ENCODE peak calls at places on chromosomes 2 and 18, in six cellular contexts. One of them, this sample, is unnamed.

GRCh38 chr2:143263045-143263625 is 133.9 kb downstream of the ARHGAP15 start:
- DNase-seq in neuronal stem cell: no peak
- DNase-seq in IMR-90: no peak
- DNase-seq in mesendoderm: peak
- DNase-seq in H9: peak
- DNase-seq in H1: no peak
- DNase-seq in this sample: no peak

GRCh38 chr2:227132986-227133385 is 31.0 kb downstream of the COL4A4 start:
- DNase-seq in neuronal stem cell: no peak
- DNase-seq in IMR-90: no peak
- DNase-seq in mesendoderm: no peak
- DNase-seq in H9: no peak
- DNase-seq in H1: no peak
- DNase-seq in this sample: no peak

GRCh38 chr2:37568565-37568964 is 102.9 kb downstream of the CDC42EP3 start:
- DNase-seq in neuronal stem cell: no peak
- DNase-seq in IMR-90: no peak
- DNase-seq in mesendoderm: no peak
- DNase-seq in H9: no peak
- DNase-seq in H1: no peak
- DNase-seq in this sample: no peak

GRCh38 chr18:59035591-59035990 is 104.1 kb upstream of the SEC11C start:
- DNase-seq in neuronal stem cell: no peak
- DNase-seq in IMR-90: no peak
- DNase-seq in mesendoderm: no peak
- DNase-seq in H9: no peak
- DNase-seq in H1: peak
- DNase-seq in this sample: no peak

GRCh38 chr2:128086244-128086643 is 4.8 kb upstream of the UGGT1 start:
- DNase-seq in neuronal stem cell: no peak
- DNase-seq in IMR-90: no peak
- DNase-seq in mesendoderm: no peak
- DNase-seq in H9: no peak
- DNase-seq in H1: no peak
- DNase-seq in this sample: no peak

GRCh38 chr2:175817200-175817599 is 184.9 kb downstream of the LNPK start:
- DNase-seq in neuronal stem cell: no peak
- DNase-seq in IMR-90: no peak
- DNase-seq in mesendoderm: no peak
- DNase-seq in H9: no peak
- DNase-seq in H1: no peak
- DNase-seq in this sample: no peak

GRCh38 chr18:52340466-52341378 is 725 bp downstream of the DCC start:
- DNase-seq in neuronal stem cell: no peak
- DNase-seq in IMR-90: no peak
- DNase-seq in mesendoderm: no peak
- DNase-seq in H9: no peak
- DNase-seq in H1: peak
- DNase-seq in this sample: no peak

GRCh38 chr2:157404363-157404762 is 39.5 kb downstream of the CYTIP start:
- DNase-seq in neuronal stem cell: no peak
- DNase-seq in IMR-90: no peak
- DNase-seq in mesendoderm: no peak
- DNase-seq in H9: no peak
- DNase-seq in H1: no peak
- DNase-seq in this sample: no peak

GRCh38 chr2:40797115-40797514 is 345.2 kb upstream of the SLC8A1 start:
- DNase-seq in neuronal stem cell: no peak
- DNase-seq in IMR-90: peak
- DNase-seq in mesendoderm: no peak
- DNase-seq in H9: no peak
- DNase-seq in H1: no peak
- DNase-seq in this sample: no peak

GRCh38 chr18:57980573-57981348 is 63.3 kb upstream of the NEDD4L start:
- DNase-seq in neuronal stem cell: no peak
- DNase-seq in IMR-90: no peak
- DNase-seq in mesendoderm: no peak
- DNase-seq in H9: no peak
- DNase-seq in H1: no peak
- DNase-seq in this sample: no peak

GRCh38 chr2:32772623-32773221 is 144.9 kb downstream of the TTC27 start:
- DNase-seq in neuronal stem cell: peak
- DNase-seq in IMR-90: peak
- DNase-seq in mesendoderm: peak
- DNase-seq in H9: peak
- DNase-seq in H1: peak
- DNase-seq in this sample: peak

GRCh38 chr2:238170386-238171071 is 11.8 kb downstream of the ERFE start:
- DNase-seq in neuronal stem cell: no peak
- DNase-seq in IMR-90: no peak
- DNase-seq in mesendoderm: no peak
- DNase-seq in H9: no peak
- DNase-seq in H1: no peak
- DNase-seq in this sample: peak

GRCh38 chr2:28251337-28251736 is 141.3 kb upstream of the FOSL2 start:
- DNase-seq in neuronal stem cell: no peak
- DNase-seq in IMR-90: no peak
- DNase-seq in mesendoderm: no peak
- DNase-seq in H9: no peak
- DNase-seq in H1: no peak
- DNase-seq in this sample: no peak

GRCh38 chr2:69652206-69652605 is 8.7 kb upstream of the AAK1 start:
- DNase-seq in neuronal stem cell: no peak
- DNase-seq in IMR-90: peak
- DNase-seq in mesendoderm: no peak
- DNase-seq in H9: no peak
- DNase-seq in H1: no peak
- DNase-seq in this sample: peak

GRCh38 chr18:11391636-11392035 is 217.8 kb upstream of the SLC35G4 start:
- DNase-seq in neuronal stem cell: no peak
- DNase-seq in IMR-90: peak
- DNase-seq in mesendoderm: no peak
- DNase-seq in H9: no peak
- DNase-seq in H1: no peak
- DNase-seq in this sample: no peak

GRCh38 chr18:60044290-60045006 is 144.7 kb downstream of the PMAIP1 start:
- DNase-seq in neuronal stem cell: no peak
- DNase-seq in IMR-90: peak
- DNase-seq in mesendoderm: no peak
- DNase-seq in H9: no peak
- DNase-seq in H1: no peak
- DNase-seq in this sample: no peak

GRCh38 chr2:173028141-173028540 is 47.5 kb upstream of the MAP3K20 start:
- DNase-seq in neuronal stem cell: no peak
- DNase-seq in IMR-90: no peak
- DNase-seq in mesendoderm: no peak
- DNase-seq in H9: no peak
- DNase-seq in H1: no peak
- DNase-seq in this sample: peak

GRCh38 chr2:54206596-54206995 is 49.4 kb downstream of the TSPYL6 start:
- DNase-seq in neuronal stem cell: no peak
- DNase-seq in IMR-90: peak
- DNase-seq in mesendoderm: peak
- DNase-seq in H9: no peak
- DNase-seq in H1: no peak
- DNase-seq in this sample: peak

GRCh38 chr2:6576312-6576711 is 289.4 kb downstream of the CMPK2 start:
- DNase-seq in neuronal stem cell: no peak
- DNase-seq in IMR-90: peak
- DNase-seq in mesendoderm: no peak
- DNase-seq in H9: no peak
- DNase-seq in H1: no peak
- DNase-seq in this sample: peak

GRCh38 chr18:58605027-58606020 is 23.6 kb downstream of the ALPK2 start:
- DNase-seq in neuronal stem cell: no peak
- DNase-seq in IMR-90: peak
- DNase-seq in mesendoderm: no peak
- DNase-seq in H9: no peak
- DNase-seq in H1: no peak
- DNase-seq in this sample: peak

GRCh38 chr18:21444465-21445023 is 156.0 kb downstream of the ESCO1 start:
- DNase-seq in neuronal stem cell: peak
- DNase-seq in IMR-90: peak
- DNase-seq in mesendoderm: peak
- DNase-seq in H9: peak
- DNase-seq in H1: no peak
- DNase-seq in this sample: peak

GRCh38 chr2:57796527-57796926 is 250.1 kb upstream of the VRK2 start:
- DNase-seq in neuronal stem cell: peak
- DNase-seq in IMR-90: no peak
- DNase-seq in mesendoderm: peak
- DNase-seq in H9: no peak
- DNase-seq in H1: no peak
- DNase-seq in this sample: no peak

GRCh38 chr18:49747876-49748275 is 65.5 kb downstream of the ACAA2 start:
- DNase-seq in neuronal stem cell: no peak
- DNase-seq in IMR-90: no peak
- DNase-seq in mesendoderm: peak
- DNase-seq in H9: no peak
- DNase-seq in H1: no peak
- DNase-seq in this sample: peak

GRCh38 chr2:99406137-99406536 is 68.9 kb downstream of the EIF5B start:
- DNase-seq in neuronal stem cell: no peak
- DNase-seq in IMR-90: no peak
- DNase-seq in mesendoderm: no peak
- DNase-seq in H9: no peak
- DNase-seq in H1: no peak
- DNase-seq in this sample: no peak

GRCh38 chr2:120729410-120730052 is 6.1 kb upstream of the GLI2 start:
- DNase-seq in neuronal stem cell: no peak
- DNase-seq in IMR-90: peak
- DNase-seq in mesendoderm: peak
- DNase-seq in H9: peak
- DNase-seq in H1: no peak
- DNase-seq in this sample: peak

DNA sequence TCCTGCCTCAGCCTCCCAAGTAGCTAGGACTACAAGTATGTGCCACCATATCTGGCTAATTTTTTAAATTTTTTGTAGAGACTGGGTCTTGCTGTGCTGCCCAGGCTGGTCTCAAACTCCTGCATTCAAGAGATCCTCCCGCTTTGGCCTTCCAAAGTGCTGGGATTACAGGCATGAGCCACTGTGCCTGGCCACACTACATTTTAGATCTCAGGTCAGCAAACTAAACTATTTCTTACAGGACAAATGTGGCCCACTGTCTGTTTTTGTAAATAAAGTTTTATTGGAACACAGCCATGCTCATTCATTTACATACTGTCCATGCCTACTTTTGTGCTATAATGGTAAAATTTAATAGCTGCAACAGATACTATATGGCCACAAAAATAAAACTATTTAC is 17.8 kb downstream of the INO80D start:
- DNase-seq in neuronal stem cell: no peak
- DNase-seq in IMR-90: no peak
- DNase-seq in mesendoderm: no peak
- DNase-seq in H9: no peak
- DNase-seq in H1: no peak
- DNase-seq in this sample: no peak
- H2BK15ac ChIP-seq in neuronal stem cell: no peak
- H2BK15ac ChIP-seq in IMR-90: no peak
- H2BK15ac ChIP-seq in mesendoderm: no peak
- H2BK15ac ChIP-seq in H9: no peak
- H2BK15ac ChIP-seq in H1: no peak
- H2BK15ac ChIP-seq in this sample: no peak

DNA sequence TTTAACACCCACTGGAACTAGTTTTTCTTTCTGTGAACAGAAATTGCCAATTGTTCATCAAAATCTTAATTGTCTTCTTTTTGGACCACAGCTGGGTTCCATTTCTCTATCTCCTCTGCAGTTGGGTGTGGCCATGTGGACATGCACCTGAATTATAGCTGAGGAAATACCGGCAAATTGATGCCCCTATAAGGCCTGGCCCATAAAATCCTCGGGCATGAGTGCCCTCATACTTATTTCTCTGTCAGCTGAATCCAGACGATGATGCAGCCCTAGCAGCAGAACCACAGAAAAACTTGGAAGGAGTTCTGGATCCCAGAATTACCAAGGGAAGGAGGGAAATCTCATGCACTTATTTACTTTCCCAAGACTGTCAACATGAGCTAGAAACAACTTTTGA is 249.0 kb downstream of the CYRIA start:
- DNase-seq in neuronal stem cell: no peak
- DNase-seq in IMR-90: no peak
- DNase-seq in mesendoderm: no peak
- DNase-seq in H9: no peak
- DNase-seq in H1: no peak
- DNase-seq in this sample: no peak
- H2BK15ac ChIP-seq in neuronal stem cell: no peak
- H2BK15ac ChIP-seq in IMR-90: no peak
- H2BK15ac ChIP-seq in mesendoderm: no peak
- H2BK15ac ChIP-seq in H9: no peak
- H2BK15ac ChIP-seq in H1: no peak
- H2BK15ac ChIP-seq in this sample: no peak

GRCh38 chr18:76588591-76589303 is 93.7 kb upstream of the ZNF516 start:
- DNase-seq in neuronal stem cell: no peak
- DNase-seq in IMR-90: no peak
- DNase-seq in mesendoderm: no peak
- DNase-seq in H9: no peak
- DNase-seq in H1: peak
- DNase-seq in this sample: no peak

GRCh38 chr18:76584414-76585310 is 89.6 kb upstream of the ZNF516 start:
- DNase-seq in neuronal stem cell: no peak
- DNase-seq in IMR-90: no peak
- DNase-seq in mesendoderm: no peak
- DNase-seq in H9: no peak
- DNase-seq in H1: peak
- DNase-seq in this sample: no peak

GRCh38 chr18:76589309-76589708 is 94.3 kb upstream of the ZNF516 start:
- DNase-seq in neuronal stem cell: no peak
- DNase-seq in IMR-90: no peak
- DNase-seq in mesendoderm: no peak
- DNase-seq in H9: no peak
- DNase-seq in H1: no peak
- DNase-seq in this sample: no peak

GRCh38 chr18:76589866-76590265 is 94.8 kb upstream of the ZNF516 start:
- DNase-seq in neuronal stem cell: no peak
- DNase-seq in IMR-90: no peak
- DNase-seq in mesendoderm: no peak
- DNase-seq in H9: no peak
- DNase-seq in H1: peak
- DNase-seq in this sample: no peak

GRCh38 chr18:76587147-76587885 is 92.3 kb upstream of the ZNF516 start:
- DNase-seq in neuronal stem cell: no peak
- DNase-seq in IMR-90: no peak
- DNase-seq in mesendoderm: no peak
- DNase-seq in H9: no peak
- DNase-seq in H1: peak
- DNase-seq in this sample: no peak
- H2BK15ac ChIP-seq in neuronal stem cell: no peak
- H2BK15ac ChIP-seq in IMR-90: no peak
- H2BK15ac ChIP-seq in mesendoderm: no peak
- H2BK15ac ChIP-seq in H9: no peak
- H2BK15ac ChIP-seq in H1: no peak
- H2BK15ac ChIP-seq in this sample: no peak

DNA sequence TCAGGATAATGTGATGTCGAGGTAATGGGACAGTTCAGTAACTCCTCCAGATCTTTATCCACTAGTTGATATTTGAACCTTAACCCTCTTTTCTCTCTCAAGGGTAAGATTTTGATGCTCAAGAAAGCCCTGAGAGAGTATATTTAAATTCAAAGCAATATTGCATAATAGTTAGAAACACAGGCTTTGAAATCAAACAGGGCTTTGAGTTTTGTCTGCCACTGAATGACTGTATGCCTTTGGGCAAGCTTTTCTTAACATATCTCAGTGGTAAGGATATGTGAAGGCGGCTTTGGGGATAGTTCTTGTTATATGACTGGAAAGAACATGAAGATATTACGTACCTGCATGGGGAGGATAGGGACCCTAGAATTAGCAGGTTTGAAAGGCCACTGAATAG is 11.1 kb downstream of the ITPRID2 start:
- DNase-seq in neuronal stem cell: no peak
- DNase-seq in IMR-90: no peak
- DNase-seq in mesendoderm: no peak
- DNase-seq in H9: no peak
- DNase-seq in H1: no peak
- DNase-seq in this sample: no peak
- H2BK15ac ChIP-seq in neuronal stem cell: no peak
- H2BK15ac ChIP-seq in IMR-90: no peak
- H2BK15ac ChIP-seq in mesendoderm: no peak
- H2BK15ac ChIP-seq in H9: no peak
- H2BK15ac ChIP-seq in H1: no peak
- H2BK15ac ChIP-seq in this sample: no peak